ENCODE peak calls at places on chromosomes 2 and 18, in seven cellular contexts. A is foreskin fibroblast, P is pancreas, L is cardiac muscle cell, R is bronchial epithelial cell, Y is fibroblast of pulmonary artery, E is PC-3. Q is an unnamed sample.

GRCh38 chr2:86290596-86291327 is 46.7 kb downstream of the REEP1 start:
- DNase-seq in A (no peak), P (no peak), L (peak), R (no peak), Y (no peak), E (peak), Q (no peak)

GRCh38 chr2:131408778-131409177 is 44.8 kb upstream of the RAB6D start:
- DNase-seq in A (no peak), P (no peak), L (no peak), R (no peak), Y (no peak), E (no peak), Q (no peak)

GRCh38 chr2:164479460-164479859 is 141.8 kb downstream of the GRB14 start:
- DNase-seq in A (peak), P (no peak), L (peak), R (peak), Y (peak), E (peak), Q (peak)

GRCh38 chr2:13193900-13194299 is 477.2 kb downstream of the TRIB2 start:
- DNase-seq in A (peak), P (no peak), L (peak), R (peak), Y (peak), E (peak), Q (peak)

GRCh38 chr2:11910971-11911370 is 164.5 kb downstream of the LPIN1 start:
- DNase-seq in A (no peak), P (no peak), L (no peak), R (no peak), Y (no peak), E (no peak), Q (no peak)

GRCh38 chr2:216500572-216500971 is 1.9 kb downstream of the RPL37A start:
- DNase-seq in A (no peak), P (no peak), L (no peak), R (no peak), Y (no peak), E (no peak), Q (no peak)

GRCh38 chr2:47941936-47942335 is 35.6 kb upstream of the FBXO11 start:
- DNase-seq in A (no peak), P (no peak), L (no peak), R (no peak), Y (no peak), E (no peak), Q (no peak)

GRCh38 chr2:24819442-24820174 is 26.4 kb downstream of the CENPO start:
- DNase-seq in A (no peak), P (no peak), L (no peak), R (no peak), Y (no peak), E (no peak), Q (no peak)

GRCh38 chr2:18123211-18123570 is 244.7 kb downstream of the KCNS3 start:
- DNase-seq in A (no peak), P (no peak), L (no peak), R (no peak), Y (no peak), E (no peak), Q (no peak)

GRCh38 chr2:239249781-239250180 is 151.0 kb downstream of the HDAC4 start:
- DNase-seq in A (peak), P (no peak), L (no peak), R (no peak), Y (peak), E (no peak), Q (peak)
- H3K4me3 ChIP-seq in A (no peak), P (no peak), L (no peak), R (no peak), Y (peak), E (no peak), Q (no peak)

GRCh38 chr18:32468147-32468845 is 2.4 kb downstream of the GAREM1 start:
- DNase-seq in A (no peak), P (no peak), L (no peak), R (peak), Y (no peak), E (no peak), Q (no peak)
- H3K4me3 ChIP-seq in A (no peak), P (no peak), L (peak), R (peak), Y (peak), E (peak), Q (no peak)

GRCh38 chr2:37324786-37325624 is at the start of gene PRKD3:
- DNase-seq in A (peak), P (peak), L (no peak), R (peak), Y (peak), E (peak), Q (peak)

GRCh38 chr2:37325625-37326071 is 1.0 kb upstream of the PRKD3 start:
- DNase-seq in A (no peak), P (no peak), L (no peak), R (no peak), Y (no peak), E (no peak), Q (no peak)

GRCh38 chr2:37324536-37324785 is 172 bp downstream of the PRKD3 start:
- DNase-seq in A (no peak), P (peak), L (peak), R (peak), Y (peak), E (no peak), Q (peak)

GRCh38 chr2:37326866-37327634 is 2.4 kb upstream of the PRKD3 start:
- DNase-seq in A (peak), P (no peak), L (no peak), R (peak), Y (no peak), E (no peak), Q (no peak)

GRCh38 chr2:37326285-37326684 is 1.7 kb upstream of the PRKD3 start:
- DNase-seq in A (peak), P (no peak), L (no peak), R (peak), Y (peak), E (peak), Q (peak)
- H3K4me3 ChIP-seq in A (no peak), P (no peak), L (no peak), R (no peak), Y (peak), E (peak), Q (peak)

DNA sequence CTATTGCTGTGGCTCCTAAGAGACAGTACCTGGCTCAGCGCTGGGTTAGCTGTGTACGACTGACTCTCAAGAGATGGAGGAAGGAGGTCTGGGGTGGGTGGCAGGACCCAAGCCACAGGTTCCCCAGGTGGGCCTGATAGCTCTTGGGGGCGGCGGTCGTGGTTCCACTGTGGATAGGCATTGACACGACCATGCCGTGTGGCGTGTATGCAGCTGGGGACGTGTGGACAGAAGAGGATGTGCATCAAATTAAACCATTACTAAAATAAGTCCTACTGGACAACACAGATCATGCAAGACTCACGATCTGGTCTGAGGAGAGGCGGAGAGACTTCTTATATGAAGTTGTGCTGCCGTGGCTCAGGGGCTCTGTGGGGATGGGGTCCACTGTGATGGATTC is 78.1 kb downstream of the EMILIN2 start:
- DNase-seq in A (no peak), P (no peak), L (no peak), R (no peak), Y (no peak), E (no peak), Q (no peak)
- H3K4me3 ChIP-seq in A (no peak), P (no peak), L (no peak), R (no peak), Y (no peak), E (no peak), Q (no peak)

DNA sequence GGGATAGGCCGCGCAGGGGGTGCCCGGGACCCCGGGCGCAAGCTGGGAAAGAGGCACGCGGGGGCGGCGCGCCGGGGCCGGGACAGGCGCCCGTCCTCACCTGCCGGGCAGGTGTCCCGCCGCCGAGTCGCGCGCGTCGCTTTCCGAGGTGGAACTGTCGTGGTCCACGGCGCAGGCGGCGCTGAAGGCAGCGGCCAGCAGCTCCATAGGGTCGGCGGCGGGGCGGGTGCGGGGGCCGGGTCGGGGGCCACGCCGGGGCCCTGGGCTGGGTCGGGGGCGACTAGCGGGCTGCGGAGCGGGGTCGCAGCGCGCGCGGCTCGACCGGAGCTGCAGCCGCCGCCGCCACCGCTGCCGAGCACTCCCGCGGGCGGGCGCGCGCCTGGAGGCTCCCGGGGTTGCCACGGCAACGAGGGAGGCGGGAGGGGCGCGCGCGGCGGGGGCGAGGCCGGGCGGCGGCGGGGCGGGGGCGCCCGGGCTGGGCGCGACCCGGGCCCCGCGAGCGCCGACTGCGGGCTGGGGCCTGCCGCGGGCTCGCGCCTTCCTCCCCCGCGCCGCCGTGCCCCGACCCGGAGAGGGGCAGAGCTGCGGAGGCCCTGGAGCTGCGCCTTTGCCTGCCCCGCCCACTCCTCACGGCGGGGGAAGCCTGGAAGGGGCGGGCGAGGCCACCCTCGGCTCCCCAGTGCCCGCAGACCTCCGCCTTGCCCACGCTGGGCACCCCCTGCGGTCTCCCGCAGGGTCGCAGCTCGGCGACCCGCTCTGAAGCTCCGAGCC is 57.9 kb downstream of the SNORC start:
- DNase-seq in A (no peak), P (peak), L (no peak), R (no peak), Y (no peak), E (peak), Q (no peak)
- H3K4me3 ChIP-seq in A (peak), P (peak), L (peak), R (peak), Y (no peak), E (peak), Q (no peak)

Q was measured in AG10803.